ENCODE peak calls at places on chromosomes 5 and 9, in five cellular contexts. One of them, this sample, is unnamed.

GRCh38 chr5:13763719-13764118 is 180.8 kb downstream of the DNAH5 start:
- DNase-seq in K562: no peak
- DNase-seq in H1: no peak
- DNase-seq in HepG2: no peak
- DNase-seq in GM12878: no peak
- DNase-seq in this sample: no peak

GRCh38 chr5:41935544-41935943 is 10.5 kb downstream of the FBXO4 start:
- DNase-seq in H1: no peak
- DNase-seq in HepG2: no peak
- DNase-seq in GM12878: no peak
- DNase-seq in K562: no peak
- DNase-seq in this sample: no peak

GRCh38 chr5:10441083-10441991 is at the start of gene ROPN1L:
- DNase-seq in K562: peak; percentile 97
- DNase-seq in GM12878: peak; percentile 49
- DNase-seq in HepG2: peak; percentile 62
- DNase-seq in H1: peak; percentile 93
- DNase-seq in this sample: peak; percentile 54

GRCh38 chr9:136773386-136774044 is 9.2 kb upstream of the LCN15 start:
- DNase-seq in H1: peak; percentile 81
- DNase-seq in GM12878: no peak
- DNase-seq in HepG2: peak; percentile 41
- DNase-seq in K562: peak; percentile 75
- DNase-seq in this sample: no peak

GRCh38 chr5:127076730-127077129 is 3.4 kb upstream of the C5orf63 start:
- DNase-seq in HepG2: no peak
- DNase-seq in K562: no peak
- DNase-seq in GM12878: no peak
- DNase-seq in H1: no peak
- DNase-seq in this sample: no peak

GRCh38 chr9:85742630-85742928 is 825 bp upstream of the AGTPBP1 start:
- DNase-seq in GM12878: no peak
- DNase-seq in HepG2: no peak
- DNase-seq in K562: no peak
- DNase-seq in H1: no peak
- DNase-seq in this sample: no peak

GRCh38 chr9:97714435-97714834 is 17.3 kb upstream of the XPA start:
- DNase-seq in K562: no peak
- DNase-seq in GM12878: no peak
- DNase-seq in H1: no peak
- DNase-seq in HepG2: peak; percentile 18
- DNase-seq in this sample: no peak

GRCh38 chr9:107487521-107488399 is 1.8 kb downstream of the KLF4 start:
- DNase-seq in H1: peak; percentile 84
- DNase-seq in HepG2: no peak
- DNase-seq in K562: no peak
- DNase-seq in GM12878: no peak
- DNase-seq in this sample: no peak

GRCh38 chr5:72749362-72749997 is 67.0 kb upstream of the TNPO1 start:
- DNase-seq in H1: no peak
- DNase-seq in K562: no peak
- DNase-seq in GM12878: no peak
- DNase-seq in HepG2: no peak
- DNase-seq in this sample: no peak

GRCh38 chr9:36056896-36057295 is 20.2 kb downstream of the RECK start:
- DNase-seq in H1: no peak
- DNase-seq in HepG2: no peak
- DNase-seq in K562: no peak
- DNase-seq in GM12878: no peak
- DNase-seq in this sample: no peak

DNA sequence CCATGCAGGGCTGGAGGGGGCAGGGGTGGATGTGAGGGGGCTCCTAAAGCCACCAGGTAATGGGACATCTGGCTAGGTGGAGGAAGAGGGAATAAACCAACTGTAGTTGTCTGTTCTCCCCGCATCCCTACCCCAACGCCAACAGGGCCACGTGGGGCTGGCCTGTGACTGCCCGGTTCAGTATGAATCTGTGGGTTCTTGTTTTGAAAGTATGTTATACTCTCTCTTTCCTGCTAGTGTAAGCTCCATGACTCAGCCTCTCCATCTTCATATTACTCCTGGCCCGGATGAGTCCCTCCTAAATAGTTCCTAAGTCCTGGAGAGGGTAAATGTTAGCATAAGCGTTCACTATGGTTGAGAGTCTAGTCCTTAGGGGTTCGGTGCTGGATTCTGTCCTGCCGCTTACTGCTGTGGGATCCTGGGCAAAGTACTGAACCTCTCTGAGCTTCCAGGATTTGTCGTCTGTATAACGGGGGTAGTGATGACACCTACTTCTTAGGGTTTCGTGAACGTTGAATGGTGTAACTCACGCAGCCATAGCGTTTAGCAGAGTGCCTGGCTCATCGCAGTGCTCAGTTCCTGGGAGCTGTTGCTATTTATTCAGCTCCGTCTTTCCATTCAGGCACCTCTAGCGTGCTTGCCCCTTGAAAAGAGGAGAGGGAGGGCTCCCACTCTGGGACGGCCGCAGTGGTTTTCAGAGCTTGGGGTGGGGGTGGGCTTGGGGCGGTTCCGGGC is 28.8 kb downstream of the LHX2 start:
- DNase-seq in HepG2: no peak
- DNase-seq in GM12878: no peak
- DNase-seq in K562: no peak
- DNase-seq in H1: no peak
- DNase-seq in this sample: no peak
- TF ChIP-seq EZH2 in HepG2: no peak
- TF ChIP-seq EZH2 in GM12878: no peak
- TF ChIP-seq EZH2 in K562: no peak
- TF ChIP-seq EZH2 in H1: peak; percentile 5
- TF ChIP-seq EZH2 in this sample: no peak

DNA sequence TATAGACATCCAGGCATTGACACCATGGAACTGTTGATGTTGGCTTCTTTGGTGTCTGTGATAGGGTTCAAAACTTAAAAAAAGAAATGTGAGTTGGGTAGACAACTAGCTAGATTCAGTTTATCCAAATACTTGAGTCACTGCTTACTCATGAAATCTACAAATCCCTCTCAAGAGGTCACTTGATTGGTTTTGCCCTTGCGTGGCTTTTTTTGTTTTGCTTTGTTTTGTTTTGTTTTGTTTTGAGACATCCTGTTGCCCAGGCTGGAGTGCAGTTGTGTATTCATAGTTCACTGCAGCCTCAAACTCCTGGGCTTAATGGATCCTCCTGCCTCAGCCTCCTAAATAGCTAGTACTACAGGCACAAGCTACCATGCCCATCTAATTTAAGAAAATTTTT is 10.5 kb upstream of the ENTREP1 start:
- DNase-seq in H1: no peak
- DNase-seq in HepG2: no peak
- DNase-seq in GM12878: no peak
- DNase-seq in K562: no peak
- DNase-seq in this sample: no peak
- TF ChIP-seq RAD21 in H1: no peak
- TF ChIP-seq RAD21 in HepG2: no peak
- TF ChIP-seq RAD21 in GM12878: no peak
- TF ChIP-seq RAD21 in K562: no peak
- TF ChIP-seq RAD21 in this sample: no peak

GRCh38 chr5:34562791-34563190 is 93.3 kb upstream of the RAI14 start:
- DNase-seq in K562: no peak
- DNase-seq in H1: no peak
- DNase-seq in GM12878: no peak
- DNase-seq in HepG2: no peak
- DNase-seq in this sample: no peak

GRCh38 chr5:34570143-34570542 is 86.0 kb upstream of the RAI14 start:
- DNase-seq in K562: no peak
- DNase-seq in HepG2: no peak
- DNase-seq in GM12878: no peak
- DNase-seq in H1: no peak
- DNase-seq in this sample: no peak

GRCh38 chr5:34563951-34564705 is 92.0 kb upstream of the RAI14 start:
- DNase-seq in H1: no peak
- DNase-seq in K562: peak; percentile 23
- DNase-seq in GM12878: no peak
- DNase-seq in HepG2: no peak
- DNase-seq in this sample: no peak

GRCh38 chr5:34563269-34563668 is 92.9 kb upstream of the RAI14 start:
- DNase-seq in GM12878: no peak
- DNase-seq in K562: no peak
- DNase-seq in H1: no peak
- DNase-seq in HepG2: no peak
- DNase-seq in this sample: no peak

GRCh38 chr5:34564706-34565235 is 91.4 kb upstream of the RAI14 start:
- DNase-seq in K562: no peak
- DNase-seq in GM12878: no peak
- DNase-seq in HepG2: no peak
- DNase-seq in H1: no peak
- DNase-seq in this sample: no peak
- H3K9ac ChIP-seq in K562: no peak overlapping the region
- H3K9ac ChIP-seq in GM12878: no peak overlapping the region
- H3K9ac ChIP-seq in HepG2: no peak overlapping the region
- H3K9ac ChIP-seq in H1: no peak overlapping the region
- H3K9ac ChIP-seq in this sample: no peak overlapping the region

GRCh38 chr9:114504341-114505186 is 709 bp downstream of the WHRN start:
- DNase-seq in H1: peak; percentile 82
- DNase-seq in GM12878: no peak
- DNase-seq in K562: peak; percentile 81
- DNase-seq in HepG2: no peak
- DNase-seq in this sample: peak; percentile 18
- TF ChIP-seq EZH2 in H1: peak; percentile 52
- TF ChIP-seq EZH2 in GM12878: no peak
- TF ChIP-seq EZH2 in K562: no peak
- TF ChIP-seq EZH2 in HepG2: no peak
- TF ChIP-seq EZH2 in this sample: no peak

GRCh38 chr9:21552244-21552825 is 70.2 kb upstream of the IFNE start:
- DNase-seq in HepG2: no peak
- DNase-seq in K562: no peak
- DNase-seq in H1: no peak
- DNase-seq in GM12878: no peak
- DNase-seq in this sample: no peak
- TF ChIP-seq RAD21 in HepG2: no peak
- TF ChIP-seq RAD21 in K562: no peak
- TF ChIP-seq RAD21 in H1: no peak
- TF ChIP-seq RAD21 in GM12878: no peak
- TF ChIP-seq RAD21 in this sample: no peak

DNA sequence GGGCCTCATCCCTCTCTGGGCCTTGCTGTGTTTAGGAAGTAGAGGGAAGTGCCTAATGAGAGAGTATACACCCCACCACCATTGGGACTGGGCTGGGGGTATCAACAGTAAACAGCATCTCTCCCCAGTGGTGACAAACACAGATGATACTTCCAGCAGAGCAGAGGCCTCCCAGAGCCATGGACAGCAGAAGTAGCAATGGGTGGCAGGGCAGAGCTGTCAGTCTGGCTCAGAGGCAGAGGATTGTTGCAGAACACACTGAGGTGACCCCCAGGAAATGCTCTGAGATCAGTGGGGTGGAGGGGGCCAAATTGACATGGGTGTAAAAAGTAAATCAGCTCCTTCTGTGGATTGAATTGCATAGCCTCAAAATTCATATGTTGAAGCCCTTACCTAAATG is 12.1 kb upstream of the P4HA2 start:
- DNase-seq in H1: no peak
- DNase-seq in HepG2: no peak
- DNase-seq in GM12878: no peak
- DNase-seq in K562: no peak
- DNase-seq in this sample: no peak
- H3K9ac ChIP-seq in H1: no peak overlapping the region
- H3K9ac ChIP-seq in HepG2: no peak overlapping the region
- H3K9ac ChIP-seq in GM12878: no peak overlapping the region
- H3K9ac ChIP-seq in K562: no peak overlapping the region
- H3K9ac ChIP-seq in this sample: no peak overlapping the region

GRCh38 chr9:132745911-132746709 is 75.8 kb downstream of the GTF3C4 start:
- DNase-seq in K562: no peak
- DNase-seq in GM12878: no peak
- DNase-seq in HepG2: no peak
- DNase-seq in H1: no peak
- DNase-seq in this sample: no peak

GRCh38 chr9:132748450-132748849 is 78.2 kb downstream of the GTF3C4 start:
- DNase-seq in HepG2: no peak
- DNase-seq in GM12878: no peak
- DNase-seq in H1: no peak
- DNase-seq in K562: no peak
- DNase-seq in this sample: no peak

GRCh38 chr9:132742821-132743311 is 72.6 kb downstream of the GTF3C4 start:
- DNase-seq in H1: no peak
- DNase-seq in HepG2: no peak
- DNase-seq in K562: no peak
- DNase-seq in GM12878: no peak
- DNase-seq in this sample: no peak

GRCh38 chr9:132743886-132744544 is 73.8 kb downstream of the GTF3C4 start:
- DNase-seq in K562: no peak
- DNase-seq in GM12878: no peak
- DNase-seq in H1: no peak
- DNase-seq in HepG2: no peak
- DNase-seq in this sample: no peak

GRCh38 chr9:132744881-132745761 is 74.9 kb downstream of the GTF3C4 start:
- DNase-seq in GM12878: no peak
- DNase-seq in H1: no peak
- DNase-seq in K562: no peak
- DNase-seq in HepG2: no peak
- DNase-seq in this sample: no peak
- TF ChIP-seq EZH2 in GM12878: no peak
- TF ChIP-seq EZH2 in H1: peak; percentile 42
- TF ChIP-seq EZH2 in K562: no peak
- TF ChIP-seq EZH2 in HepG2: no peak
- TF ChIP-seq EZH2 in this sample: no peak

GRCh38 chr5:112253478-112254250 is 165.4 kb downstream of the EPB41L4A start:
- DNase-seq in K562: no peak
- DNase-seq in GM12878: no peak
- DNase-seq in HepG2: no peak
- DNase-seq in H1: no peak
- DNase-seq in this sample: no peak
- TF ChIP-seq RAD21 in K562: no peak
- TF ChIP-seq RAD21 in GM12878: no peak
- TF ChIP-seq RAD21 in HepG2: no peak
- TF ChIP-seq RAD21 in H1: no peak
- TF ChIP-seq RAD21 in this sample: no peak

GRCh38 chr5:150759334-150759583 is 442 bp upstream of the DCTN4 start:
- DNase-seq in K562: no peak
- DNase-seq in H1: no peak
- DNase-seq in GM12878: no peak
- DNase-seq in HepG2: no peak
- DNase-seq in this sample: no peak
- H3K9ac ChIP-seq in K562: peak overlapping the region; percentile 91
- H3K9ac ChIP-seq in H1: no peak overlapping the region
- H3K9ac ChIP-seq in GM12878: peak overlapping the region; percentile 83
- H3K9ac ChIP-seq in HepG2: peak overlapping the region; percentile 85
- H3K9ac ChIP-seq in this sample: peak overlapping the region; percentile 84

DNA sequence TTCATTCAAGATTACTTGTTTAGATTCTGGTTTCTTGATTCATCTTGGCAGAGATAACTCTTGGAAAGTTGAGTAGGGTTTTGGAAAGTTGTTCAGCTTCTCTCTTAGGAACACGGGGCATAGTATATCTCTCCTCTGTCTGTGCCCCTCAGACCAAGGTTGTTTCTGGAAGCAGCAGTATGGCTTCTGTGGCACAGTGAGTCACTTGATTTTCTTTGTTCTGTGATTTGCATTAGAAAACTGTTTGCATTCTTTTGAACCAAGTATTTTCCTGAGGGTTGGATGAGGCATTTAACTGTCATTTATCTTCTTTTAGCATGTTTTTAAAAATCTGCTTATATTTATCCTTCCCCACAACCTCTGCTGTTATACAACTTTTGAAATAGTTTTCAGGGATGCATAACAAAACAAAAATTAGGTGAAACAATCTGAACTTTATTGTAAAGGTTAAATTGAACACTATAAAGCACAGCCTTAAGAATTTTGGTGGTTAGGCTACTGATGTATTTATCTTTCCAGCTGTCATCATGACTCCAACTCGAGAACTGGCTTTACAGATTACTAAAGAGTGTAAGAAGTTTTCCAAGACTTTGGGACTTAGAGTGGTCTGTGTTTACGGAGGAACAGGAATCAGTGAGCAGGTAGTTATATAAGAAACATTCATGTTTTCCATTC is 26.5 kb downstream of the DDX46 start:
- DNase-seq in HepG2: no peak
- DNase-seq in K562: no peak
- DNase-seq in H1: peak; percentile 3
- DNase-seq in GM12878: no peak
- DNase-seq in this sample: no peak
- TF ChIP-seq EZH2 in HepG2: no peak
- TF ChIP-seq EZH2 in K562: no peak
- TF ChIP-seq EZH2 in H1: no peak
- TF ChIP-seq EZH2 in GM12878: no peak
- TF ChIP-seq EZH2 in this sample: no peak